ENCODE peak calls at places on chromosomes 4 and X, in ten cellular contexts. Q is posterior vena cava; E is endothelial cell; L is IMR-90; D is neural crest cell; A is memory B cell; Z is naive B cell; B is Caki2; H is MG63; X is stimulated activated naive CD8-positive, alpha-beta T cell treated with anti-CD3 and anti-CD28 coated beads, Interleukin-15, amount 100 ng/mL, for 72 hours. P is an unnamed sample.

GRCh38 chrX:101415180-101416130 is 7.4 kb downstream of the HNRNPH2 start:
- DNase-seq in A (peak), E (peak), Z (peak), D (peak), Q (no peak), H (no peak), B (no peak), X (peak), L (peak), P (no peak)

GRCh38 chr4:153757407-153757806 is 2.4 kb downstream of the RNF175 start:
- DNase-seq in X (no peak), Q (no peak), Z (no peak), D (no peak), B (no peak), H (no peak), A (no peak), E (no peak), L (no peak), P (no peak)

GRCh38 chr4:185966997-185967775 is 101.8 kb upstream of the TLR3 start:
- DNase-seq in L (no peak), A (no peak), D (no peak), E (no peak), X (no peak), Q (no peak), B (no peak), Z (no peak), H (no peak), P (no peak)

GRCh38 chr4:108972613-108973283 is 209.9 kb upstream of the ETNPPL start:
- DNase-seq in A (no peak), L (no peak), E (no peak), D (no peak), Q (no peak), H (no peak), X (peak), Z (no peak), B (no peak), P (no peak)

GRCh38 chr4:176563591-176563990 is 229.1 kb downstream of the VEGFC start:
- DNase-seq in H (no peak), L (peak), Q (no peak), Z (no peak), X (no peak), E (no peak), B (no peak), A (no peak), D (no peak), P (no peak)

GRCh38 chrX:152817082-152817744 is 13.3 kb downstream of the CETN2 start:
- DNase-seq in E (peak), D (peak), X (no peak), Q (no peak), A (no peak), L (peak), Z (no peak), B (peak), H (peak), P (no peak)

GRCh38 chrX:698246-698645 is 67.7 kb downstream of the SHOX start:
- DNase-seq in Z (no peak), E (no peak), A (no peak), Q (no peak), H (no peak), B (no peak), X (no peak), L (no peak), D (no peak), P (no peak)

GRCh38 chr4:3769642-3770184 is 3.5 kb downstream of the ADRA2C start:
- DNase-seq in L (no peak), X (no peak), A (no peak), Q (no peak), E (no peak), Z (no peak), D (no peak), H (no peak), B (no peak), P (no peak)

GRCh38 chr4:41122309-41122708 is 92.0 kb downstream of the APBB2 start:
- DNase-seq in Z (no peak), X (no peak), Q (no peak), H (no peak), A (no peak), D (no peak), B (no peak), L (no peak), E (no peak), P (no peak)

GRCh38 chrX:153925739-153926593 is at the start of gene ARHGAP4:
- DNase-seq in E (no peak), Q (no peak), D (no peak), B (no peak), H (no peak), Z (peak), A (peak), X (peak), L (no peak), P (peak)

GRCh38 chrX:34140816-34141215 is 8.7 kb upstream of the FAM47A start:
- DNase-seq in H (no peak), Q (no peak), A (no peak), Z (no peak), B (no peak), L (no peak), E (no peak), D (no peak), X (no peak), P (no peak)

GRCh38 chrX:66045894-66046293 is 6.0 kb upstream of the VSIG4 start:
- DNase-seq in B (no peak), L (no peak), Q (no peak), X (peak), Z (no peak), A (no peak), E (no peak), H (no peak), D (no peak), P (no peak)